ENCODE peak calls at places on chromosomes 7 and 10, in eight cellular contexts. One of them, this sample, is unnamed.

GRCh38 chr10:91420868-91421267 is 10.7 kb downstream of the HECTD2 start:
- DNase-seq in mammary epithelial cell: peak; percentile 41
- DNase-seq in neural progenitor cell: no peak
- DNase-seq in H9: no peak
- DNase-seq in IMR-90: peak; percentile 62
- DNase-seq in neuronal stem cell: no peak
- DNase-seq in GM12878: no peak
- DNase-seq in fibroblast of lung: peak; percentile 42
- DNase-seq in this sample: no peak

GRCh38 chr7:4241791-4242190 is 440.3 kb upstream of the FOXK1 start:
- DNase-seq in mammary epithelial cell: no peak
- DNase-seq in neural progenitor cell: peak; percentile 25
- DNase-seq in H9: peak; percentile 72
- DNase-seq in IMR-90: no peak
- DNase-seq in neuronal stem cell: no peak
- DNase-seq in GM12878: no peak
- DNase-seq in fibroblast of lung: no peak
- DNase-seq in this sample: no peak

GRCh38 chr10:14459670-14460069 is 128.9 kb upstream of the FRMD4A start:
- DNase-seq in mammary epithelial cell: peak; percentile 14
- DNase-seq in neural progenitor cell: no peak
- DNase-seq in H9: no peak
- DNase-seq in IMR-90: peak; percentile 31
- DNase-seq in neuronal stem cell: no peak
- DNase-seq in GM12878: no peak
- DNase-seq in fibroblast of lung: peak; percentile 27
- DNase-seq in this sample: no peak

GRCh38 chr10:92005978-92006377 is 82.4 kb downstream of the BTAF1 start:
- DNase-seq in mammary epithelial cell: no peak
- DNase-seq in neural progenitor cell: no peak
- DNase-seq in H9: no peak
- DNase-seq in IMR-90: no peak
- DNase-seq in neuronal stem cell: no peak
- DNase-seq in GM12878: no peak
- DNase-seq in fibroblast of lung: no peak
- DNase-seq in this sample: no peak

GRCh38 chr7:79612903-79613302 is 159.4 kb upstream of the MAGI2 start:
- DNase-seq in mammary epithelial cell: no peak
- DNase-seq in neural progenitor cell: no peak
- DNase-seq in H9: no peak
- DNase-seq in IMR-90: no peak
- DNase-seq in neuronal stem cell: no peak
- DNase-seq in GM12878: no peak
- DNase-seq in fibroblast of lung: no peak
- DNase-seq in this sample: no peak

GRCh38 chr7:41027428-41028115 is 675.3 kb downstream of the INHBA start:
- DNase-seq in mammary epithelial cell: peak; percentile 83
- DNase-seq in neural progenitor cell: no peak
- DNase-seq in H9: no peak
- DNase-seq in IMR-90: peak; percentile 98
- DNase-seq in neuronal stem cell: no peak
- DNase-seq in GM12878: no peak
- DNase-seq in fibroblast of lung: peak; percentile 64
- DNase-seq in this sample: no peak

GRCh38 chr7:83166-83840 is 109.1 kb upstream of the FAM20C start:
- DNase-seq in mammary epithelial cell: no peak
- DNase-seq in neural progenitor cell: no peak
- DNase-seq in H9: peak; percentile 20
- DNase-seq in IMR-90: no peak
- DNase-seq in neuronal stem cell: no peak
- DNase-seq in GM12878: no peak
- DNase-seq in fibroblast of lung: no peak
- DNase-seq in this sample: no peak

GRCh38 chr10:126124923-126125322 is 228.6 kb downstream of the FANK1 start:
- DNase-seq in mammary epithelial cell: no peak
- DNase-seq in neural progenitor cell: no peak
- DNase-seq in H9: no peak
- DNase-seq in IMR-90: peak; percentile 20
- DNase-seq in neuronal stem cell: no peak
- DNase-seq in GM12878: no peak
- DNase-seq in fibroblast of lung: peak; percentile 46
- DNase-seq in this sample: no peak

GRCh38 chr7:30900803-30901362 is 10.8 kb upstream of the AQP1 start:
- DNase-seq in mammary epithelial cell: no peak
- DNase-seq in neural progenitor cell: no peak
- DNase-seq in H9: no peak
- DNase-seq in IMR-90: no peak
- DNase-seq in neuronal stem cell: no peak
- DNase-seq in GM12878: no peak
- DNase-seq in fibroblast of lung: no peak
- DNase-seq in this sample: no peak

GRCh38 chr10:98371421-98371820 is 43.6 kb downstream of the PYROXD2 start:
- DNase-seq in mammary epithelial cell: no peak
- DNase-seq in neural progenitor cell: no peak
- DNase-seq in H9: no peak
- DNase-seq in IMR-90: no peak
- DNase-seq in neuronal stem cell: no peak
- DNase-seq in GM12878: no peak
- DNase-seq in fibroblast of lung: no peak
- DNase-seq in this sample: no peak

GRCh38 chr10:97825020-97825739 is 24.5 kb upstream of the GOLGA7B start:
- DNase-seq in mammary epithelial cell: no peak
- DNase-seq in neural progenitor cell: no peak
- DNase-seq in H9: no peak
- DNase-seq in IMR-90: no peak
- DNase-seq in neuronal stem cell: no peak
- DNase-seq in GM12878: no peak
- DNase-seq in fibroblast of lung: no peak
- DNase-seq in this sample: no peak

GRCh38 chr10:58797356-58797755 is 284.7 kb downstream of the BICC1 start:
- DNase-seq in mammary epithelial cell: peak; percentile 35
- DNase-seq in neural progenitor cell: no peak
- DNase-seq in H9: no peak
- DNase-seq in IMR-90: peak; percentile 42
- DNase-seq in neuronal stem cell: no peak
- DNase-seq in GM12878: no peak
- DNase-seq in fibroblast of lung: no peak
- DNase-seq in this sample: no peak

GRCh38 chr10:58802047-58802446 is 289.4 kb downstream of the BICC1 start:
- DNase-seq in mammary epithelial cell: no peak
- DNase-seq in neural progenitor cell: no peak
- DNase-seq in H9: no peak
- DNase-seq in IMR-90: no peak
- DNase-seq in neuronal stem cell: no peak
- DNase-seq in GM12878: no peak
- DNase-seq in fibroblast of lung: no peak
- DNase-seq in this sample: no peak

GRCh38 chr10:58796834-58797233 is 284.2 kb downstream of the BICC1 start:
- DNase-seq in mammary epithelial cell: no peak
- DNase-seq in neural progenitor cell: no peak
- DNase-seq in H9: no peak
- DNase-seq in IMR-90: peak; percentile 12
- DNase-seq in neuronal stem cell: no peak
- DNase-seq in GM12878: no peak
- DNase-seq in fibroblast of lung: no peak
- DNase-seq in this sample: no peak

GRCh38 chr10:58791137-58791536 is 278.5 kb downstream of the BICC1 start:
- DNase-seq in mammary epithelial cell: peak; percentile 30
- DNase-seq in neural progenitor cell: no peak
- DNase-seq in H9: no peak
- DNase-seq in IMR-90: peak; percentile 55
- DNase-seq in neuronal stem cell: no peak
- DNase-seq in GM12878: no peak
- DNase-seq in fibroblast of lung: peak; percentile 74
- DNase-seq in this sample: no peak

DNA sequence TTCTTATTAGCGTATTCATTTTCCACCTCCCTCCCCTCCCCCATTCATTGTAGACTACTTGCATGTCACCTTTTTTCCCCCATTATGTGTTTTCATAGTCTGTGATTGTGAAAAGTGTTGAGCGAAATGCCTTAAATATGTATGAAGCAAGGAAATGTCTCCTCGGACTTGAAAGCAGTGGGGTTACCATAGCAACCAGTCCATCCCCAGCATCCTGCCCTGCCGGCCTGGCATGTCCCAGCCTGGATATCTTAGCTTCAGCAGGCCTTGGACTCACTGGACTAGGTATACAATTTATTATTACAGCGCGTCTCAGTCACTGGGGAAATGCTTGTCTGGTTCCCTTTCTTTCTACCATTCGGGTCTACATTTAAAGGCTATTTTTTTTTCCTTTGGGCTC is 283.6 kb downstream of the BICC1 start:
- DNase-seq in mammary epithelial cell: no peak
- DNase-seq in neural progenitor cell: peak; percentile 50
- DNase-seq in H9: peak; percentile 30
- DNase-seq in IMR-90: no peak
- DNase-seq in neuronal stem cell: no peak
- DNase-seq in GM12878: no peak
- DNase-seq in fibroblast of lung: no peak
- DNase-seq in this sample: no peak
- H3K9ac ChIP-seq in mammary epithelial cell: no peak overlapping the region
- H3K9ac ChIP-seq in neural progenitor cell: no peak overlapping the region
- H3K9ac ChIP-seq in H9: no peak overlapping the region
- H3K9ac ChIP-seq in IMR-90: no peak overlapping the region
- H3K9ac ChIP-seq in neuronal stem cell: no peak overlapping the region
- H3K9ac ChIP-seq in GM12878: no peak overlapping the region
- H3K9ac ChIP-seq in fibroblast of lung: no peak overlapping the region
- H3K9ac ChIP-seq in this sample: no peak overlapping the region

GRCh38 chr10:76491216-76491615 is 1059.8 kb downstream of the LRMDA start:
- DNase-seq in mammary epithelial cell: peak; percentile 18
- DNase-seq in neural progenitor cell: no peak
- DNase-seq in H9: no peak
- DNase-seq in IMR-90: no peak
- DNase-seq in neuronal stem cell: no peak
- DNase-seq in GM12878: no peak
- DNase-seq in fibroblast of lung: peak; percentile 38
- DNase-seq in this sample: no peak
- H3K9me3 ChIP-seq in mammary epithelial cell: peaks cover 8% of the 10 kb centered on the region
- H3K9me3 ChIP-seq in neural progenitor cell: no peaks in the 10 kb centered on the region
- H3K9me3 ChIP-seq in H9: no peaks in the 10 kb centered on the region
- H3K9me3 ChIP-seq in IMR-90: peaks cover 9% of the 10 kb centered on the region
- H3K9me3 ChIP-seq in neuronal stem cell: peaks cover 2% of the 10 kb centered on the region
- H3K9me3 ChIP-seq in GM12878: no peaks in the 10 kb centered on the region
- H3K9me3 ChIP-seq in fibroblast of lung: no peaks in the 10 kb centered on the region
- H3K9me3 ChIP-seq in this sample: no peaks in the 10 kb centered on the region

GRCh38 chr7:27779873-27780272 is 39.9 kb downstream of the TAX1BP1 start:
- DNase-seq in mammary epithelial cell: no peak
- DNase-seq in neural progenitor cell: no peak
- DNase-seq in H9: no peak
- DNase-seq in IMR-90: no peak
- DNase-seq in neuronal stem cell: no peak
- DNase-seq in GM12878: no peak
- DNase-seq in fibroblast of lung: no peak
- DNase-seq in this sample: no peak

GRCh38 chr7:27781188-27781587 is 41.2 kb downstream of the TAX1BP1 start:
- DNase-seq in mammary epithelial cell: no peak
- DNase-seq in neural progenitor cell: no peak
- DNase-seq in H9: no peak
- DNase-seq in IMR-90: no peak
- DNase-seq in neuronal stem cell: no peak
- DNase-seq in GM12878: no peak
- DNase-seq in fibroblast of lung: no peak
- DNase-seq in this sample: no peak

GRCh38 chr7:27777662-27778061 is 37.7 kb downstream of the TAX1BP1 start:
- DNase-seq in mammary epithelial cell: no peak
- DNase-seq in neural progenitor cell: no peak
- DNase-seq in H9: no peak
- DNase-seq in IMR-90: no peak
- DNase-seq in neuronal stem cell: no peak
- DNase-seq in GM12878: no peak
- DNase-seq in fibroblast of lung: no peak
- DNase-seq in this sample: no peak

GRCh38 chr7:27784399-27785053 is 44.6 kb downstream of the TAX1BP1 start:
- DNase-seq in mammary epithelial cell: peak; percentile 51
- DNase-seq in neural progenitor cell: peak; percentile 25
- DNase-seq in H9: no peak
- DNase-seq in IMR-90: peak; percentile 70
- DNase-seq in neuronal stem cell: peak; percentile 14
- DNase-seq in GM12878: no peak
- DNase-seq in fibroblast of lung: peak; percentile 68
- DNase-seq in this sample: peak; percentile 48

DNA sequence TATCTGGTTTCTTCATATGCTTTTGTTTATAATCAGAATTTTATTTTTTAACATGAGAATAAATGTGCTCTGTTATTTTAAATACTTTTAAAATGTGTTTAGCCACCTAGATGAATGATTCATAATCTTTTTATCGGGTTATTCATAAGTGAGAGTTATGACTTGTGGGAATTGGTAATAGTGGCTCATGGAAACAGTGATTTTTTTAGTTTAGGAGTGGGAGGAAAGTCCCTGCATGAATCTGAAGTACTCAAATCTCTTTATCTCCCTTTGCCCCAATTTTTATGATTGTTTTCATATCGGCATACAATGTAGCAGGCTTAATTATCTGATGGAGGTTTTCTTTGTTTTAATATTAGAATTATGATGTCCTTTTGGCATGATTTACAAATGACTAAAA is 42.9 kb downstream of the TAX1BP1 start:
- DNase-seq in mammary epithelial cell: peak; percentile 56
- DNase-seq in neural progenitor cell: no peak
- DNase-seq in H9: no peak
- DNase-seq in IMR-90: peak; percentile 39
- DNase-seq in neuronal stem cell: no peak
- DNase-seq in GM12878: no peak
- DNase-seq in fibroblast of lung: no peak
- DNase-seq in this sample: no peak
- H3K4me2 ChIP-seq in mammary epithelial cell: peak overlapping the region; percentile 25
- H3K4me2 ChIP-seq in neural progenitor cell: no peak overlapping the region
- H3K4me2 ChIP-seq in H9: no peak overlapping the region
- H3K4me2 ChIP-seq in IMR-90: no peak overlapping the region
- H3K4me2 ChIP-seq in neuronal stem cell: no peak overlapping the region
- H3K4me2 ChIP-seq in GM12878: no peak overlapping the region
- H3K4me2 ChIP-seq in fibroblast of lung: no peak overlapping the region
- H3K4me2 ChIP-seq in this sample: no peak overlapping the region

DNA sequence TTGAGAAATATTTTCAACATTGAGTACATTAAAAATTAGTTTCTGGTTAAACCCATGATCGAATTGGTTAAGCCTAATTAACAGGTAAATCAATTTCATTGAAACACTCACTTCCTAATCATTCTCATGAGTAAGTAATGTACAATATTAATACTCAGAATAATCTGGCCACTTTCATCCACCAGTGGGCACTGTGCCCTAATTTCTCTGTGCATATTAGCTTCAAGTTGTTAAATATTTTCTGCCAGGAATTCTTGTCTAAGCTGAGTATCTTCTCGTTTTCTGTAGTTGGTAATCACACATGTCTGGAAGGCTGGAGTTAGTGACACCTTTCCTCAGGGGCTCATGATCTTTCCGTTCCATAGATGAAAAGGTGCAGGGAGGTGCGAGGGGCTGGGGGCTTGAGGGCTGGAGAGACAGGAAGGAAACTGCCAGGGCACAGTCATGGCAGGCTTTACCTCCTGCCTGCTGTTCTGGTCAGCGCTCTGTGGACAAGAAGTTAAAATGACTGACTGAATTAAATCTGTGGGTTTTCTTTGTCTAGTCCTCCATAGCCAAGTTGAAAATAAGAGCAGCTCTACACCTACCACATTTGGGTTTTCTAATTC is 71.9 kb downstream of the WIPF3 start:
- DNase-seq in mammary epithelial cell: peak; percentile 33
- DNase-seq in neural progenitor cell: no peak
- DNase-seq in H9: no peak
- DNase-seq in IMR-90: peak; percentile 46
- DNase-seq in neuronal stem cell: no peak
- DNase-seq in GM12878: no peak
- DNase-seq in fibroblast of lung: peak; percentile 59
- DNase-seq in this sample: peak; percentile 55
- H3K9ac ChIP-seq in mammary epithelial cell: no peak overlapping the region
- H3K9ac ChIP-seq in neural progenitor cell: no peak overlapping the region
- H3K9ac ChIP-seq in H9: no peak overlapping the region
- H3K9ac ChIP-seq in IMR-90: no peak overlapping the region
- H3K9ac ChIP-seq in neuronal stem cell: no peak overlapping the region
- H3K9ac ChIP-seq in GM12878: no peak overlapping the region
- H3K9ac ChIP-seq in fibroblast of lung: no peak overlapping the region
- H3K9ac ChIP-seq in this sample: no peak overlapping the region

GRCh38 chr10:43524434-43525247 is 49.8 kb downstream of the ZNF239 start:
- DNase-seq in mammary epithelial cell: no peak
- DNase-seq in neural progenitor cell: no peak
- DNase-seq in H9: no peak
- DNase-seq in IMR-90: no peak
- DNase-seq in neuronal stem cell: no peak
- DNase-seq in GM12878: no peak
- DNase-seq in fibroblast of lung: peak; percentile 0
- DNase-seq in this sample: no peak
- H3K9me3 ChIP-seq in mammary epithelial cell: peaks cover 28% of the 10 kb centered on the region
- H3K9me3 ChIP-seq in neural progenitor cell: peaks cover 21% of the 10 kb centered on the region
- H3K9me3 ChIP-seq in H9: peaks cover 39% of the 10 kb centered on the region
- H3K9me3 ChIP-seq in IMR-90: peaks cover 13% of the 10 kb centered on the region
- H3K9me3 ChIP-seq in neuronal stem cell: peaks cover 9% of the 10 kb centered on the region
- H3K9me3 ChIP-seq in GM12878: peaks cover 10% of the 10 kb centered on the region
- H3K9me3 ChIP-seq in fibroblast of lung: no peaks in the 10 kb centered on the region
- H3K9me3 ChIP-seq in this sample: no peaks in the 10 kb centered on the region